ENCODE peak calls at places on chromosomes 4 and X, in nine cellular contexts. One of them, this sample, is unnamed.

GRCh38 chr4:16129336-16129735 is 45.5 kb upstream of the PROM1 start:
- DNase-seq in stromal cell of bone marrow: no peak
- DNase-seq in renal cortical epithelial cell: no peak
- DNase-seq in AG08395: no peak
- DNase-seq in NCI-H774: peak
- DNase-seq in lung microvascular endothelial cell: no peak
- DNase-seq in stimulated activated naive B cell treated with anti-CD40 and anti-IgM and Interleukin-4, amounts not matched to agents 10 μg/mL and 1 μg/mL and 100 μg/mL, for 72 hours: no peak
- DNase-seq in NCI-H1417: no peak
- DNase-seq in T1000: no peak
- DNase-seq in this sample: no peak

GRCh38 chrX:41518841-41519220 is 71.7 kb downstream of the NYX start:
- DNase-seq in stromal cell of bone marrow: no peak
- DNase-seq in renal cortical epithelial cell: no peak
- DNase-seq in AG08395: no peak
- DNase-seq in NCI-H774: no peak
- DNase-seq in lung microvascular endothelial cell: no peak
- DNase-seq in stimulated activated naive B cell treated with anti-CD40 and anti-IgM and Interleukin-4, amounts not matched to agents 10 μg/mL and 1 μg/mL and 100 μg/mL, for 72 hours: no peak
- DNase-seq in NCI-H1417: no peak
- DNase-seq in T1000: no peak
- DNase-seq in this sample: no peak

GRCh38 chr4:26463386-26463785 is 26.9 kb downstream of the CCKAR start:
- DNase-seq in stromal cell of bone marrow: no peak
- DNase-seq in renal cortical epithelial cell: no peak
- DNase-seq in AG08395: no peak
- DNase-seq in NCI-H774: no peak
- DNase-seq in lung microvascular endothelial cell: no peak
- DNase-seq in stimulated activated naive B cell treated with anti-CD40 and anti-IgM and Interleukin-4, amounts not matched to agents 10 μg/mL and 1 μg/mL and 100 μg/mL, for 72 hours: no peak
- DNase-seq in NCI-H1417: no peak
- DNase-seq in T1000: no peak
- DNase-seq in this sample: no peak

GRCh38 chrX:15358533-15358932 is 23.2 kb upstream of the PIGA start:
- DNase-seq in stromal cell of bone marrow: no peak
- DNase-seq in renal cortical epithelial cell: no peak
- DNase-seq in AG08395: no peak
- DNase-seq in NCI-H774: no peak
- DNase-seq in lung microvascular endothelial cell: no peak
- DNase-seq in stimulated activated naive B cell treated with anti-CD40 and anti-IgM and Interleukin-4, amounts not matched to agents 10 μg/mL and 1 μg/mL and 100 μg/mL, for 72 hours: no peak
- DNase-seq in NCI-H1417: no peak
- DNase-seq in T1000: no peak
- DNase-seq in this sample: no peak

GRCh38 chr4:153127773-153128494 is 76.3 kb upstream of the TRIM2 start:
- DNase-seq in stromal cell of bone marrow: peak
- DNase-seq in renal cortical epithelial cell: peak
- DNase-seq in AG08395: peak
- DNase-seq in NCI-H774: peak
- DNase-seq in lung microvascular endothelial cell: peak
- DNase-seq in stimulated activated naive B cell treated with anti-CD40 and anti-IgM and Interleukin-4, amounts not matched to agents 10 μg/mL and 1 μg/mL and 100 μg/mL, for 72 hours: peak
- DNase-seq in NCI-H1417: peak
- DNase-seq in T1000: peak
- DNase-seq in this sample: peak

GRCh38 chrX:129238011-129238410 is 285.3 kb downstream of the SMARCA1 start:
- DNase-seq in stromal cell of bone marrow: no peak
- DNase-seq in renal cortical epithelial cell: no peak
- DNase-seq in AG08395: no peak
- DNase-seq in NCI-H774: no peak
- DNase-seq in lung microvascular endothelial cell: no peak
- DNase-seq in stimulated activated naive B cell treated with anti-CD40 and anti-IgM and Interleukin-4, amounts not matched to agents 10 μg/mL and 1 μg/mL and 100 μg/mL, for 72 hours: no peak
- DNase-seq in NCI-H1417: no peak
- DNase-seq in T1000: no peak
- DNase-seq in this sample: no peak

GRCh38 chr4:165403667-165404066 is 24.9 kb downstream of the CPE start:
- DNase-seq in stromal cell of bone marrow: no peak
- DNase-seq in renal cortical epithelial cell: no peak
- DNase-seq in AG08395: no peak
- DNase-seq in NCI-H774: no peak
- DNase-seq in lung microvascular endothelial cell: no peak
- DNase-seq in stimulated activated naive B cell treated with anti-CD40 and anti-IgM and Interleukin-4, amounts not matched to agents 10 μg/mL and 1 μg/mL and 100 μg/mL, for 72 hours: no peak
- DNase-seq in NCI-H1417: no peak
- DNase-seq in T1000: no peak
- DNase-seq in this sample: no peak

GRCh38 chr4:99024481-99025275 is 29.2 kb downstream of the METAP1 start:
- DNase-seq in stromal cell of bone marrow: no peak
- DNase-seq in renal cortical epithelial cell: peak
- DNase-seq in AG08395: no peak
- DNase-seq in NCI-H774: no peak
- DNase-seq in lung microvascular endothelial cell: peak
- DNase-seq in stimulated activated naive B cell treated with anti-CD40 and anti-IgM and Interleukin-4, amounts not matched to agents 10 μg/mL and 1 μg/mL and 100 μg/mL, for 72 hours: no peak
- DNase-seq in NCI-H1417: no peak
- DNase-seq in T1000: no peak
- DNase-seq in this sample: no peak

GRCh38 chr4:108192056-108192455 is 23.3 kb upstream of the LEF1 start:
- DNase-seq in stromal cell of bone marrow: no peak
- DNase-seq in renal cortical epithelial cell: no peak
- DNase-seq in AG08395: no peak
- DNase-seq in NCI-H774: no peak
- DNase-seq in lung microvascular endothelial cell: no peak
- DNase-seq in stimulated activated naive B cell treated with anti-CD40 and anti-IgM and Interleukin-4, amounts not matched to agents 10 μg/mL and 1 μg/mL and 100 μg/mL, for 72 hours: no peak
- DNase-seq in NCI-H1417: peak
- DNase-seq in T1000: no peak
- DNase-seq in this sample: no peak

GRCh38 chr4:8160572-8160971 is 2.0 kb upstream of the ABLIM2 start:
- DNase-seq in stromal cell of bone marrow: no peak
- DNase-seq in renal cortical epithelial cell: no peak
- DNase-seq in AG08395: no peak
- DNase-seq in NCI-H774: no peak
- DNase-seq in lung microvascular endothelial cell: no peak
- DNase-seq in stimulated activated naive B cell treated with anti-CD40 and anti-IgM and Interleukin-4, amounts not matched to agents 10 μg/mL and 1 μg/mL and 100 μg/mL, for 72 hours: no peak
- DNase-seq in NCI-H1417: no peak
- DNase-seq in T1000: no peak
- DNase-seq in this sample: no peak